ENCODE peak calls at places on chromosomes 11 and 22, in six cellular contexts. One of them, this sample, is unnamed.

GRCh38 chr22:45958971-45959370 is 18.0 kb downstream of the WNT7B start:
- DNase-seq in left ventricle myocardium inferior: no peak
- DNase-seq in dorsolateral prefrontal cortex: no peak
- DNase-seq in brain microvascular endothelial cell: no peak
- DNase-seq in activated B cell treated with CpG ODN at 0.5 μM for 24 hours: no peak
- DNase-seq in HepG2: no peak
- DNase-seq in this sample: no peak

GRCh38 chr11:16669799-16670415 is 68.5 kb upstream of the C11orf58 start:
- DNase-seq in brain microvascular endothelial cell: peak
- DNase-seq in dorsolateral prefrontal cortex: no peak
- DNase-seq in left ventricle myocardium inferior: no peak
- DNase-seq in HepG2: peak
- DNase-seq in activated B cell treated with CpG ODN at 0.5 μM for 24 hours: no peak
- DNase-seq in this sample: no peak

GRCh38 chr11:121448431-121448941 is 3.6 kb upstream of the SORL1 start:
- DNase-seq in left ventricle myocardium inferior: no peak
- DNase-seq in brain microvascular endothelial cell: no peak
- DNase-seq in dorsolateral prefrontal cortex: no peak
- DNase-seq in activated B cell treated with CpG ODN at 0.5 μM for 24 hours: no peak
- DNase-seq in HepG2: no peak
- DNase-seq in this sample: no peak

GRCh38 chr11:78664606-78665005 is 89.9 kb upstream of the NARS2 start:
- DNase-seq in dorsolateral prefrontal cortex: no peak
- DNase-seq in HepG2: no peak
- DNase-seq in left ventricle myocardium inferior: no peak
- DNase-seq in activated B cell treated with CpG ODN at 0.5 μM for 24 hours: no peak
- DNase-seq in brain microvascular endothelial cell: no peak
- DNase-seq in this sample: no peak

GRCh38 chr11:121478226-121478894 is 25.6 kb upstream of the SORL1-AS1 start:
- DNase-seq in HepG2: no peak
- DNase-seq in left ventricle myocardium inferior: no peak
- DNase-seq in brain microvascular endothelial cell: no peak
- DNase-seq in activated B cell treated with CpG ODN at 0.5 μM for 24 hours: no peak
- DNase-seq in dorsolateral prefrontal cortex: no peak
- DNase-seq in this sample: no peak

GRCh38 chr11:46143049-46143806 is 22.0 kb upstream of the PHF21A start:
- DNase-seq in activated B cell treated with CpG ODN at 0.5 μM for 24 hours: no peak
- DNase-seq in dorsolateral prefrontal cortex: no peak
- DNase-seq in brain microvascular endothelial cell: no peak
- DNase-seq in left ventricle myocardium inferior: no peak
- DNase-seq in HepG2: no peak
- DNase-seq in this sample: no peak

GRCh38 chr11:100640646-100641045 is 46.4 kb upstream of the ARHGAP42 start:
- DNase-seq in HepG2: no peak
- DNase-seq in dorsolateral prefrontal cortex: no peak
- DNase-seq in brain microvascular endothelial cell: no peak
- DNase-seq in left ventricle myocardium inferior: no peak
- DNase-seq in activated B cell treated with CpG ODN at 0.5 μM for 24 hours: no peak
- DNase-seq in this sample: no peak

GRCh38 chr11:10990160-10990559 is 132.3 kb upstream of the ZBED5 start:
- DNase-seq in left ventricle myocardium inferior: no peak
- DNase-seq in HepG2: no peak
- DNase-seq in activated B cell treated with CpG ODN at 0.5 μM for 24 hours: no peak
- DNase-seq in dorsolateral prefrontal cortex: no peak
- DNase-seq in brain microvascular endothelial cell: no peak
- DNase-seq in this sample: no peak

GRCh38 chr11:76410771-76411423 is 29.8 kb downstream of the GVQW3 start:
- DNase-seq in brain microvascular endothelial cell: no peak
- DNase-seq in dorsolateral prefrontal cortex: no peak
- DNase-seq in left ventricle myocardium inferior: no peak
- DNase-seq in activated B cell treated with CpG ODN at 0.5 μM for 24 hours: no peak
- DNase-seq in HepG2: no peak
- DNase-seq in this sample: no peak

GRCh38 chr22:50200333-50201190 is at the start of gene SELENOO:
- DNase-seq in activated B cell treated with CpG ODN at 0.5 μM for 24 hours: peak
- DNase-seq in left ventricle myocardium inferior: peak
- DNase-seq in brain microvascular endothelial cell: peak
- DNase-seq in dorsolateral prefrontal cortex: peak
- DNase-seq in HepG2: peak
- DNase-seq in this sample: peak

GRCh38 chr11:111334495-111335123 is 36.3 kb downstream of the POU2AF3 start:
- DNase-seq in dorsolateral prefrontal cortex: no peak
- DNase-seq in left ventricle myocardium inferior: no peak
- DNase-seq in brain microvascular endothelial cell: no peak
- DNase-seq in activated B cell treated with CpG ODN at 0.5 μM for 24 hours: no peak
- DNase-seq in HepG2: peak
- DNase-seq in this sample: no peak

GRCh38 chr11:66495401-66495844 is 15.0 kb upstream of the BBS1 start:
- DNase-seq in activated B cell treated with CpG ODN at 0.5 μM for 24 hours: no peak
- DNase-seq in HepG2: no peak
- DNase-seq in left ventricle myocardium inferior: no peak
- DNase-seq in brain microvascular endothelial cell: no peak
- DNase-seq in dorsolateral prefrontal cortex: no peak
- DNase-seq in this sample: no peak
- TF ChIP-seq CTCF in activated B cell treated with CpG ODN at 0.5 μM for 24 hours: no peak
- TF ChIP-seq CTCF in HepG2: no peak
- TF ChIP-seq CTCF in left ventricle myocardium inferior: no peak
- TF ChIP-seq CTCF in brain microvascular endothelial cell: peak
- TF ChIP-seq CTCF in dorsolateral prefrontal cortex: no peak
- TF ChIP-seq CTCF in this sample: peak

GRCh38 chr11:72553748-72554147 is 119.4 kb upstream of the CLPB start:
- DNase-seq in left ventricle myocardium inferior: no peak
- DNase-seq in activated B cell treated with CpG ODN at 0.5 μM for 24 hours: no peak
- DNase-seq in dorsolateral prefrontal cortex: no peak
- DNase-seq in HepG2: no peak
- DNase-seq in brain microvascular endothelial cell: no peak
- DNase-seq in this sample: no peak
- TF ChIP-seq CTCF in left ventricle myocardium inferior: peak
- TF ChIP-seq CTCF in activated B cell treated with CpG ODN at 0.5 μM for 24 hours: no peak
- TF ChIP-seq CTCF in dorsolateral prefrontal cortex: no peak
- TF ChIP-seq CTCF in HepG2: peak
- TF ChIP-seq CTCF in brain microvascular endothelial cell: peak
- TF ChIP-seq CTCF in this sample: no peak

GRCh38 chr11:26286472-26287066 is 45.4 kb upstream of the ANO3 start:
- DNase-seq in brain microvascular endothelial cell: peak
- DNase-seq in left ventricle myocardium inferior: no peak
- DNase-seq in HepG2: peak
- DNase-seq in dorsolateral prefrontal cortex: no peak
- DNase-seq in activated B cell treated with CpG ODN at 0.5 μM for 24 hours: no peak
- DNase-seq in this sample: no peak
- TF ChIP-seq CTCF in brain microvascular endothelial cell: peak
- TF ChIP-seq CTCF in left ventricle myocardium inferior: peak
- TF ChIP-seq CTCF in HepG2: peak
- TF ChIP-seq CTCF in dorsolateral prefrontal cortex: no peak
- TF ChIP-seq CTCF in activated B cell treated with CpG ODN at 0.5 μM for 24 hours: no peak
- TF ChIP-seq CTCF in this sample: peak

GRCh38 chr22:36322602-36322915 is 65.2 kb downstream of the MYH9 start:
- DNase-seq in brain microvascular endothelial cell: no peak
- DNase-seq in left ventricle myocardium inferior: no peak
- DNase-seq in dorsolateral prefrontal cortex: no peak
- DNase-seq in HepG2: no peak
- DNase-seq in activated B cell treated with CpG ODN at 0.5 μM for 24 hours: no peak
- DNase-seq in this sample: no peak
- TF ChIP-seq CTCF in brain microvascular endothelial cell: no peak
- TF ChIP-seq CTCF in left ventricle myocardium inferior: no peak
- TF ChIP-seq CTCF in dorsolateral prefrontal cortex: no peak
- TF ChIP-seq CTCF in HepG2: no peak
- TF ChIP-seq CTCF in activated B cell treated with CpG ODN at 0.5 μM for 24 hours: no peak
- TF ChIP-seq CTCF in this sample: no peak

GRCh38 chr22:48658871-48659270 is 1168.8 kb downstream of the BRD1 start:
- DNase-seq in left ventricle myocardium inferior: no peak
- DNase-seq in HepG2: no peak
- DNase-seq in brain microvascular endothelial cell: no peak
- DNase-seq in activated B cell treated with CpG ODN at 0.5 μM for 24 hours: no peak
- DNase-seq in dorsolateral prefrontal cortex: no peak
- DNase-seq in this sample: no peak

GRCh38 chr22:48661984-48662383 is 1165.7 kb downstream of the BRD1 start:
- DNase-seq in brain microvascular endothelial cell: no peak
- DNase-seq in left ventricle myocardium inferior: no peak
- DNase-seq in dorsolateral prefrontal cortex: no peak
- DNase-seq in activated B cell treated with CpG ODN at 0.5 μM for 24 hours: no peak
- DNase-seq in HepG2: no peak
- DNase-seq in this sample: no peak

GRCh38 chr22:48659393-48659792 is 1168.3 kb downstream of the BRD1 start:
- DNase-seq in brain microvascular endothelial cell: no peak
- DNase-seq in activated B cell treated with CpG ODN at 0.5 μM for 24 hours: no peak
- DNase-seq in left ventricle myocardium inferior: no peak
- DNase-seq in HepG2: no peak
- DNase-seq in dorsolateral prefrontal cortex: no peak
- DNase-seq in this sample: no peak

GRCh38 chr22:48660795-48661740 is 1166.6 kb downstream of the BRD1 start:
- DNase-seq in brain microvascular endothelial cell: no peak
- DNase-seq in left ventricle myocardium inferior: no peak
- DNase-seq in activated B cell treated with CpG ODN at 0.5 μM for 24 hours: no peak
- DNase-seq in dorsolateral prefrontal cortex: no peak
- DNase-seq in HepG2: no peak
- DNase-seq in this sample: no peak

DNA sequence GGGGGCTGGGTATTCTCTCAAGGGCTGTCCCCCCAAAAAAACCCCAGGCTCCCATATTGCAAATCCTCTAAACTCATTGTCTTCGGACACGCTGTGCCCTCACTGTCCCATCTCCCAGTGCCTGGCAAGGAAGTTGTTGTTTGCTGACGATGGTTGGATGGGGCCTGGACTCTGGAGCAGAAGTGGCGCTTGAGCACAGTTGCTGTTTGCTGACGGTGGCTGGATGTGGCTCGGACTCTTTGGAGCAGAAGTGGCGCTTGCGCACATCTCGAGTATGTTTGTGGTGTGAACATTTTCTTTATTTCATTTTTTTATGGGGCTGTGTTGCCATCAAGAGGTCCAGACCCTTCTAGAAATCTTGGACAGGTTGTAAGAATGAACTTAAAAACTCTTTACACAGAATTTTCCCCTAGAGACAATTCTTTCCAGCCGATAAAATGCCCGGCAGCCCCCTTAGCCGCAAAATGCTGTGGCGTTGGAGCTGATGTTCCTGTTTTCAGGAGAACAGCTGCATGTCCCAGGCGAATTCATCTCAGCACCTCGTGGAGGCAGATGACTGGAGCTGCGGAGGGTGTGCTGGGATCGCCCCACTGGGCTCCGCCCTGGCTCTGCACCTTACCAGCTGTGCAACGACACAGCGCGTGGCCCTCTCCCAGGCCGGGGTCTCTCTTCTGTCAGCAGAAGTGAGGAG is 1167.4 kb downstream of the BRD1 start:
- DNase-seq in left ventricle myocardium inferior: no peak
- DNase-seq in HepG2: no peak
- DNase-seq in brain microvascular endothelial cell: no peak
- DNase-seq in dorsolateral prefrontal cortex: no peak
- DNase-seq in activated B cell treated with CpG ODN at 0.5 μM for 24 hours: no peak
- DNase-seq in this sample: no peak
- TF ChIP-seq CTCF in left ventricle myocardium inferior: no peak
- TF ChIP-seq CTCF in HepG2: no peak
- TF ChIP-seq CTCF in brain microvascular endothelial cell: no peak
- TF ChIP-seq CTCF in dorsolateral prefrontal cortex: no peak
- TF ChIP-seq CTCF in activated B cell treated with CpG ODN at 0.5 μM for 24 hours: no peak
- TF ChIP-seq CTCF in this sample: no peak

GRCh38 chr22:37981282-37982011 is 2.9 kb downstream of the SOX10 start:
- DNase-seq in activated B cell treated with CpG ODN at 0.5 μM for 24 hours: no peak
- DNase-seq in dorsolateral prefrontal cortex: no peak
- DNase-seq in left ventricle myocardium inferior: no peak
- DNase-seq in HepG2: peak
- DNase-seq in brain microvascular endothelial cell: no peak
- DNase-seq in this sample: no peak

GRCh38 chr22:37985050-37985585 is 763 bp upstream of the SOX10 start:
- DNase-seq in left ventricle myocardium inferior: no peak
- DNase-seq in brain microvascular endothelial cell: no peak
- DNase-seq in HepG2: no peak
- DNase-seq in dorsolateral prefrontal cortex: no peak
- DNase-seq in activated B cell treated with CpG ODN at 0.5 μM for 24 hours: no peak
- DNase-seq in this sample: no peak

GRCh38 chr22:37982151-37982838 is 2.1 kb downstream of the SOX10 start:
- DNase-seq in activated B cell treated with CpG ODN at 0.5 μM for 24 hours: no peak
- DNase-seq in HepG2: no peak
- DNase-seq in brain microvascular endothelial cell: no peak
- DNase-seq in left ventricle myocardium inferior: no peak
- DNase-seq in dorsolateral prefrontal cortex: no peak
- DNase-seq in this sample: no peak

GRCh38 chr22:37983860-37984791 is at the start of gene SOX10:
- DNase-seq in dorsolateral prefrontal cortex: peak
- DNase-seq in activated B cell treated with CpG ODN at 0.5 μM for 24 hours: no peak
- DNase-seq in brain microvascular endothelial cell: no peak
- DNase-seq in HepG2: no peak
- DNase-seq in left ventricle myocardium inferior: no peak
- DNase-seq in this sample: no peak

GRCh38 chr22:37982938-37983859 is 1.2 kb downstream of the SOX10 start:
- DNase-seq in brain microvascular endothelial cell: no peak
- DNase-seq in HepG2: no peak
- DNase-seq in left ventricle myocardium inferior: no peak
- DNase-seq in dorsolateral prefrontal cortex: no peak
- DNase-seq in activated B cell treated with CpG ODN at 0.5 μM for 24 hours: no peak
- DNase-seq in this sample: peak
- TF ChIP-seq CTCF in brain microvascular endothelial cell: peak
- TF ChIP-seq CTCF in HepG2: no peak
- TF ChIP-seq CTCF in left ventricle myocardium inferior: peak
- TF ChIP-seq CTCF in dorsolateral prefrontal cortex: peak
- TF ChIP-seq CTCF in activated B cell treated with CpG ODN at 0.5 μM for 24 hours: no peak
- TF ChIP-seq CTCF in this sample: peak

DNA sequence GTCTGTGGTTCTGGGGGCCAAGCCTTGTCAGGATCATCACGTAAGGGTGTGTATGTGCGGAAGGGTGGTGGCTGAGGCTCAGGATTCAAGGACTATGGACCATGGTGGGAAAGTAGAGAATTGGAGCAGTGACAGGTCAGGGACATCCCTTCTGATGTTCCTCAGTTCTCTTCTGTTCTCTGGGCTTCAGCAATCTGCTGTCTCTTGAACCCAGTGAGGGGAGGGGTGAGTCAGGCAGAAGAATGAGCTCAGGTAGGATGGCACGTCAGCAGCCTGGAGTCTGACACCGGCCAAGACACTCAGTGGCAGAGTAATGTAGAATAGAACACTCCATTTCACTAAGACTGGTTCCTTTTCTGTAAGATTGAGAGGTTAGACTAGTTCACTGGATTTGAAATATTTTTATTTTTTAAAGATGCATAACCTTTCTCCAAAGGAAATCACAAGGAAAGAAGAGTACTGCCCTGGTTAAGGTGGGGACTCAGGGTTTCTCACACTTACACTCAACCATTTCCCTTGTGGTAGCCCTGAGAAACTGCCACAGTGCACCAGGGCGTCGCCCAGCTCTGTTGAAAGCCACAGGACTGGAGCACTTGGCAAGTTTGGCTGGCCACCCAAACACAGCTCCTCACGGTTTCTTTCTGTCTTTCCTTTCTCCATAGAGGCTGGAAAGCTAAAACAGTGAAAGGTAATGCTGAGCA is 23.2 kb upstream of the MICAL2 start:
- DNase-seq in dorsolateral prefrontal cortex: no peak
- DNase-seq in brain microvascular endothelial cell: peak
- DNase-seq in activated B cell treated with CpG ODN at 0.5 μM for 24 hours: no peak
- DNase-seq in left ventricle myocardium inferior: no peak
- DNase-seq in HepG2: no peak
- DNase-seq in this sample: no peak
- TF ChIP-seq CTCF in dorsolateral prefrontal cortex: no peak
- TF ChIP-seq CTCF in brain microvascular endothelial cell: peak
- TF ChIP-seq CTCF in activated B cell treated with CpG ODN at 0.5 μM for 24 hours: no peak
- TF ChIP-seq CTCF in left ventricle myocardium inferior: peak
- TF ChIP-seq CTCF in HepG2: no peak
- TF ChIP-seq CTCF in this sample: no peak

GRCh38 chr11:69598147-69598546 is 42.8 kb upstream of the CCND1 start:
- DNase-seq in brain microvascular endothelial cell: no peak
- DNase-seq in left ventricle myocardium inferior: no peak
- DNase-seq in HepG2: no peak
- DNase-seq in activated B cell treated with CpG ODN at 0.5 μM for 24 hours: no peak
- DNase-seq in dorsolateral prefrontal cortex: no peak
- DNase-seq in this sample: no peak
- TF ChIP-seq CTCF in brain microvascular endothelial cell: no peak
- TF ChIP-seq CTCF in left ventricle myocardium inferior: peak
- TF ChIP-seq CTCF in HepG2: no peak
- TF ChIP-seq CTCF in activated B cell treated with CpG ODN at 0.5 μM for 24 hours: no peak
- TF ChIP-seq CTCF in dorsolateral prefrontal cortex: no peak
- TF ChIP-seq CTCF in this sample: peak

This sample was measured in progenitor cell of endocrine pancreas.